ENCODE peak calls at places on chromosomes 5 and 9, in six cellular contexts. One of them, this sample, is unnamed.

GRCh38 chr5:114657342-114658130 is 295.7 kb downstream of the KCNN2 start:
- DNase-seq in AG04450: no peak
- DNase-seq in foreskin fibroblast: no peak
- DNase-seq in Peyer's patch: no peak
- DNase-seq in psoas muscle: no peak
- DNase-seq in tibial artery: no peak
- DNase-seq in this sample: no peak

GRCh38 chr9:81622471-81623245 is 66.7 kb downstream of the TLE1 start:
- DNase-seq in Peyer's patch: no peak
- DNase-seq in tibial artery: no peak
- DNase-seq in AG04450: no peak
- DNase-seq in foreskin fibroblast: no peak
- DNase-seq in psoas muscle: no peak
- DNase-seq in this sample: no peak

GRCh38 chr5:174837919-174838902 is 113.8 kb downstream of the MSX2 start:
- DNase-seq in AG04450: no peak
- DNase-seq in Peyer's patch: no peak
- DNase-seq in psoas muscle: peak
- DNase-seq in foreskin fibroblast: peak
- DNase-seq in tibial artery: no peak
- DNase-seq in this sample: no peak

GRCh38 chr9:7185612-7186011 is 427.8 kb downstream of the KDM4C start:
- DNase-seq in Peyer's patch: no peak
- DNase-seq in tibial artery: no peak
- DNase-seq in psoas muscle: no peak
- DNase-seq in foreskin fibroblast: peak
- DNase-seq in AG04450: peak
- DNase-seq in this sample: no peak

GRCh38 chr5:126435714-126436113 is 12.5 kb downstream of the GRAMD2B start:
- DNase-seq in Peyer's patch: no peak
- DNase-seq in AG04450: no peak
- DNase-seq in foreskin fibroblast: no peak
- DNase-seq in tibial artery: no peak
- DNase-seq in psoas muscle: no peak
- DNase-seq in this sample: no peak

GRCh38 chr5:52787600-52788504 is at the start of the genes ITGA1 and PELO:
- DNase-seq in Peyer's patch: peak
- DNase-seq in psoas muscle: peak
- DNase-seq in AG04450: peak
- DNase-seq in foreskin fibroblast: peak
- DNase-seq in tibial artery: peak
- DNase-seq in this sample: peak

GRCh38 chr5:26024774-26025173 is 1013.6 kb downstream of the CDH9 start:
- DNase-seq in foreskin fibroblast: no peak
- DNase-seq in Peyer's patch: no peak
- DNase-seq in psoas muscle: no peak
- DNase-seq in tibial artery: no peak
- DNase-seq in AG04450: no peak
- DNase-seq in this sample: no peak

GRCh38 chr5:14180437-14180836 is 37.3 kb downstream of the TRIO start:
- DNase-seq in psoas muscle: no peak
- DNase-seq in AG04450: no peak
- DNase-seq in foreskin fibroblast: no peak
- DNase-seq in Peyer's patch: no peak
- DNase-seq in tibial artery: no peak
- DNase-seq in this sample: no peak

GRCh38 chr5:32908646-32909045 is 197.5 kb downstream of the NPR3 start:
- DNase-seq in foreskin fibroblast: no peak
- DNase-seq in Peyer's patch: no peak
- DNase-seq in AG04450: no peak
- DNase-seq in tibial artery: no peak
- DNase-seq in psoas muscle: no peak
- DNase-seq in this sample: no peak

GRCh38 chr9:127886401-127886972 is 9.0 kb upstream of the AK1 start:
- DNase-seq in AG04450: no peak
- DNase-seq in tibial artery: no peak
- DNase-seq in psoas muscle: no peak
- DNase-seq in foreskin fibroblast: no peak
- DNase-seq in Peyer's patch: no peak
- DNase-seq in this sample: peak

GRCh38 chr9:18260527-18260926 is 213.4 kb upstream of the ADAMTSL1 start:
- DNase-seq in psoas muscle: no peak
- DNase-seq in tibial artery: no peak
- DNase-seq in foreskin fibroblast: no peak
- DNase-seq in AG04450: no peak
- DNase-seq in Peyer's patch: no peak
- DNase-seq in this sample: no peak

GRCh38 chr9:137009938-137010732 is 13.8 kb upstream of the CLIC3 start:
- DNase-seq in Peyer's patch: no peak
- DNase-seq in foreskin fibroblast: no peak
- DNase-seq in tibial artery: no peak
- DNase-seq in AG04450: no peak
- DNase-seq in psoas muscle: no peak
- DNase-seq in this sample: no peak

GRCh38 chr9:69535911-69536310 is 136.3 kb downstream of the APBA1 start:
- DNase-seq in tibial artery: no peak
- DNase-seq in Peyer's patch: no peak
- DNase-seq in foreskin fibroblast: peak
- DNase-seq in psoas muscle: no peak
- DNase-seq in AG04450: no peak
- DNase-seq in this sample: no peak

GRCh38 chr5:180644825-180645608 is 4.4 kb downstream of the FLT4 start:
- DNase-seq in AG04450: no peak
- DNase-seq in tibial artery: peak
- DNase-seq in foreskin fibroblast: no peak
- DNase-seq in psoas muscle: no peak
- DNase-seq in Peyer's patch: no peak
- DNase-seq in this sample: no peak

GRCh38 chr9:3467593-3468219 is 58.1 kb downstream of the RFX3 start:
- DNase-seq in foreskin fibroblast: peak
- DNase-seq in Peyer's patch: peak
- DNase-seq in tibial artery: peak
- DNase-seq in psoas muscle: peak
- DNase-seq in AG04450: peak
- DNase-seq in this sample: no peak

GRCh38 chr5:167743685-167744084 is 547.8 kb upstream of the WWC1 start:
- DNase-seq in AG04450: peak
- DNase-seq in psoas muscle: no peak
- DNase-seq in tibial artery: no peak
- DNase-seq in foreskin fibroblast: peak
- DNase-seq in Peyer's patch: no peak
- DNase-seq in this sample: no peak

GRCh38 chr5:31678180-31678579 is 39.2 kb downstream of the PDZD2 start:
- DNase-seq in foreskin fibroblast: no peak
- DNase-seq in Peyer's patch: no peak
- DNase-seq in AG04450: no peak
- DNase-seq in tibial artery: no peak
- DNase-seq in psoas muscle: peak
- DNase-seq in this sample: no peak

GRCh38 chr5:68749648-68750047 is 344.2 kb upstream of the SLC30A5 start:
- DNase-seq in AG04450: no peak
- DNase-seq in psoas muscle: no peak
- DNase-seq in tibial artery: no peak
- DNase-seq in foreskin fibroblast: no peak
- DNase-seq in Peyer's patch: no peak
- DNase-seq in this sample: no peak

DNA sequence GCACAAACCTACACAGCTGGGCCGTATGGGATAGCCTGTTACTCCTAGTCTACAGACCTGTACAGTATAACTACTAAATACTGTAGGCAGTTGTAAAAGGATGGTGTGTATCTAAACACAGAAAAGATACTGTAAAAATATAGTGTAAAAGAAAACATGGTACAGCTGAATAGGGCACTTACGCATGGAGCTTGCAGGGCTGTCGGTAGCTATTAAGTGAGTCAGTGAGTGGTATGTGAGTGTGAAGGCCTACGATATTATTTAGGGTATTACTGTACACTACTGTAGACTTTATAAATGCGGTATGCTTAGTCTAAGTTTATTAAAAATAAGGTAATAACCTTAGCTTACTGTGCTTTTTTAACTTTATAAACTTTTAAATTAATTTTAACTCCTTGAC is 1.2 kb downstream of the ZCCHC9 start:
- DNase-seq in Peyer's patch: no peak
- DNase-seq in psoas muscle: no peak
- DNase-seq in tibial artery: no peak
- DNase-seq in foreskin fibroblast: no peak
- DNase-seq in AG04450: no peak
- DNase-seq in this sample: no peak
- H3K4me3 ChIP-seq in Peyer's patch: peak
- H3K4me3 ChIP-seq in psoas muscle: peak
- H3K4me3 ChIP-seq in tibial artery: peak
- H3K4me3 ChIP-seq in foreskin fibroblast: peak
- H3K4me3 ChIP-seq in AG04450: peak
- H3K4me3 ChIP-seq in this sample: peak

DNA sequence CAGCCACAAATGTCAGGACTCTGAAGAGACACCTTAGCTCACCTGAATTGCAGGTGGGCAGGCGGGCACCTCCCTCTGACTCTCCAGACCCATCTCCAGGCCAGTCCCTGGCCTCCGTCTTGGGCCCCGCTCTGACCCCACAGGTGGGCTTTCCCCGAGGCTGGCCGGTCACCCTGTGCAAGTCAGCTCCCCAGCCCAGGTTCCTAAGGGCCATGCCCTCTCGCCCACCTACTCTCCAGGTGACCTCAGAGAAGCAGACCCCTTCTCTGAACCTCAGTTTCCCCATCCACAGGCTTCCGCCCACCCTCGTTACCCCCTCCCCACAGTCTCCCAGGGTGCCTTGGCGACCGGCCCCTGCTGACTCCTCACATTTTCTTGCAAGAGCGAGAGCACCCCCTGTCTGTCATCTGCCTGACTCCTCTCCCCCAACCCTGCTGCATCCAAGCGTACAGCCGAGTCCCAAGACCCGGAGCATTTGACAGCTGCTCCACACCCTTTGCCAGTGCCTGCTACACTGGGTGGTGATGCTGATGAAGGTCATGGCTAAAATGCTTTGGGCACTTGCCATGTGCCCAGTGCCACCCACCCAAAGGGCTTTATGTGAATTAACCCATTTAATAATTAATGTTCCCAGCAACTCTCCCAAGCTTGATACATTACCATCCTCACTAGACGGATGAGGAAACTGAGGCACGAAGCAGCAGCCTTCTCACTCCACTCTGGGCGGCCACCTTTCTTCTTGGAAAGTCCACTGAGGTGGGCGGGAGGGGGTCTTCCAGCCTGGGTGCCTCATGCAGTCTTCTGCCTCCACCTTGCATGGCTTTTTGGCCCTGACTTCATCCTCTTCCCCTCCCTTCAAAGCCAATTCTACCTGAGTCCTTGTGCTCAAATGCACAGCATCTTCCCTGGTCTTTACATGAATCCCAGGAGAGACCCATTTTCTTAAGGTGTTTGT is 51.1 kb upstream of the ORM1 start:
- DNase-seq in AG04450: no peak
- DNase-seq in foreskin fibroblast: no peak
- DNase-seq in Peyer's patch: no peak
- DNase-seq in tibial artery: peak
- DNase-seq in psoas muscle: peak
- DNase-seq in this sample: no peak
- TF ChIP-seq CTCF in AG04450: peak
- TF ChIP-seq CTCF in foreskin fibroblast: peak
- TF ChIP-seq CTCF in Peyer's patch: peak
- TF ChIP-seq CTCF in tibial artery: peak
- TF ChIP-seq CTCF in psoas muscle: peak
- TF ChIP-seq CTCF in this sample: no peak

GRCh38 chr5:81749562-81750307 is 1.2 kb downstream of the SSBP2 start:
- DNase-seq in tibial artery: peak
- DNase-seq in psoas muscle: peak
- DNase-seq in AG04450: no peak
- DNase-seq in Peyer's patch: peak
- DNase-seq in foreskin fibroblast: no peak
- DNase-seq in this sample: peak

GRCh38 chr5:81747030-81747429 is 3.9 kb downstream of the SSBP2 start:
- DNase-seq in AG04450: no peak
- DNase-seq in foreskin fibroblast: no peak
- DNase-seq in psoas muscle: no peak
- DNase-seq in Peyer's patch: no peak
- DNase-seq in tibial artery: no peak
- DNase-seq in this sample: no peak

GRCh38 chr5:81750308-81751008 is 439 bp downstream of the SSBP2 start:
- DNase-seq in Peyer's patch: no peak
- DNase-seq in tibial artery: no peak
- DNase-seq in foreskin fibroblast: no peak
- DNase-seq in AG04450: no peak
- DNase-seq in psoas muscle: no peak
- DNase-seq in this sample: peak

GRCh38 chr5:81749186-81749561 is 1.7 kb downstream of the SSBP2 start:
- DNase-seq in Peyer's patch: peak
- DNase-seq in AG04450: no peak
- DNase-seq in foreskin fibroblast: no peak
- DNase-seq in tibial artery: no peak
- DNase-seq in psoas muscle: no peak
- DNase-seq in this sample: no peak

GRCh38 chr5:81748556-81748955 is 2.3 kb downstream of the SSBP2 start:
- DNase-seq in psoas muscle: no peak
- DNase-seq in foreskin fibroblast: no peak
- DNase-seq in tibial artery: no peak
- DNase-seq in AG04450: no peak
- DNase-seq in Peyer's patch: no peak
- DNase-seq in this sample: no peak
- H3K4me3 ChIP-seq in psoas muscle: peak
- H3K4me3 ChIP-seq in foreskin fibroblast: no peak
- H3K4me3 ChIP-seq in tibial artery: peak
- H3K4me3 ChIP-seq in AG04450: peak
- H3K4me3 ChIP-seq in Peyer's patch: no peak
- H3K4me3 ChIP-seq in this sample: no peak

GRCh38 chr9:4538621-4539020 is 48.4 kb downstream of the SLC1A1 start:
- DNase-seq in tibial artery: no peak
- DNase-seq in AG04450: no peak
- DNase-seq in Peyer's patch: no peak
- DNase-seq in psoas muscle: no peak
- DNase-seq in foreskin fibroblast: no peak
- DNase-seq in this sample: no peak

GRCh38 chr9:4541281-4541680 is 51.0 kb downstream of the SLC1A1 start:
- DNase-seq in foreskin fibroblast: no peak
- DNase-seq in psoas muscle: no peak
- DNase-seq in tibial artery: no peak
- DNase-seq in AG04450: no peak
- DNase-seq in Peyer's patch: no peak
- DNase-seq in this sample: no peak

GRCh38 chr9:4538107-4538506 is 47.8 kb downstream of the SLC1A1 start:
- DNase-seq in foreskin fibroblast: no peak
- DNase-seq in psoas muscle: no peak
- DNase-seq in AG04450: no peak
- DNase-seq in Peyer's patch: no peak
- DNase-seq in tibial artery: no peak
- DNase-seq in this sample: no peak

GRCh38 chr9:4541848-4542247 is 51.6 kb downstream of the SLC1A1 start:
- DNase-seq in AG04450: no peak
- DNase-seq in tibial artery: no peak
- DNase-seq in foreskin fibroblast: no peak
- DNase-seq in psoas muscle: no peak
- DNase-seq in Peyer's patch: no peak
- DNase-seq in this sample: no peak

DNA sequence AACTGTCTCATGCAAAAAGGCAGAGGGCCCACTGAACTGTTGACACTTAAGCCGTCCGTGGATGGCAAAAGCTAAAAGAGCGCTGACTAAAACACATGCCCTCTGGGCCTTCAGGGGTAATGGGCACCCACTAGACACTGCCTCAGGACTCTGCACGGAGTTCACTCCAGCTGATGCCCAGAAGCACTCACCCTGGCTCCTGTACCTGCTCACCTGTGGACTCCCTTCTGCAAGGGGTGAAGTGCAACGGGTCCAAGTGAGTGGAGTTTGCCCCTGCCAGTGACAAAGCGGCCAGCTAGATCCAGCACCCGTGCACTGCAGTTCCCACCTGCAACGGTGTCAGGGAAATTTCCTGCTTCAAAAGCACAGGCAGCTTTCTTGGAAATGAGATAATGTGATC is 50.2 kb downstream of the SLC1A1 start:
- DNase-seq in foreskin fibroblast: no peak
- DNase-seq in psoas muscle: no peak
- DNase-seq in tibial artery: no peak
- DNase-seq in Peyer's patch: no peak
- DNase-seq in AG04450: no peak
- DNase-seq in this sample: no peak
- TF ChIP-seq CTCF in foreskin fibroblast: no peak
- TF ChIP-seq CTCF in psoas muscle: no peak
- TF ChIP-seq CTCF in tibial artery: no peak
- TF ChIP-seq CTCF in Peyer's patch: no peak
- TF ChIP-seq CTCF in AG04450: no peak
- TF ChIP-seq CTCF in this sample: no peak

This sample was measured in GM06990.